ENCODE peak calls at places on chromosomes 13 and 19, in five cellular contexts. One of them, this sample, is unnamed.

GRCh38 chr19:35041548-35042055 is at the start of gene HPN:
- ATAC-seq in heart left ventricle: no peak
- ATAC-seq in Right ventricle myocardium inferior: no peak
- ATAC-seq in Right ventricle myocardium superior: peak
- ATAC-seq in activated CD8-positive, alpha-beta memory T cell treated with anti-CD3 and anti-CD28 coated beads, Interleukin-2, amount 10 ng/mL, durations not matched to agents 7 days and 5 days: no peak
- ATAC-seq in this sample: no peak

GRCh38 chr13:20475927-20476691 is 49.5 kb downstream of the CRYL1 start:
- ATAC-seq in Right ventricle myocardium superior: no peak
- ATAC-seq in activated CD8-positive, alpha-beta memory T cell treated with anti-CD3 and anti-CD28 coated beads, Interleukin-2, amount 10 ng/mL, durations not matched to agents 7 days and 5 days: peak
- ATAC-seq in heart left ventricle: no peak
- ATAC-seq in Right ventricle myocardium inferior: no peak
- ATAC-seq in this sample: peak

GRCh38 chr19:2528543-2529173 is 52.7 kb downstream of the GADD45B start:
- ATAC-seq in Right ventricle myocardium inferior: no peak
- ATAC-seq in heart left ventricle: no peak
- ATAC-seq in activated CD8-positive, alpha-beta memory T cell treated with anti-CD3 and anti-CD28 coated beads, Interleukin-2, amount 10 ng/mL, durations not matched to agents 7 days and 5 days: no peak
- ATAC-seq in Right ventricle myocardium superior: no peak
- ATAC-seq in this sample: no peak

GRCh38 chr19:30148039-30148438 is 206.0 kb downstream of the URI1 start:
- ATAC-seq in Right ventricle myocardium superior: no peak
- ATAC-seq in activated CD8-positive, alpha-beta memory T cell treated with anti-CD3 and anti-CD28 coated beads, Interleukin-2, amount 10 ng/mL, durations not matched to agents 7 days and 5 days: no peak
- ATAC-seq in heart left ventricle: no peak
- ATAC-seq in Right ventricle myocardium inferior: no peak
- ATAC-seq in this sample: no peak

GRCh38 chr13:22214184-22214583 is 543.3 kb downstream of the FGF9 start:
- ATAC-seq in Right ventricle myocardium inferior: no peak
- ATAC-seq in heart left ventricle: no peak
- ATAC-seq in activated CD8-positive, alpha-beta memory T cell treated with anti-CD3 and anti-CD28 coated beads, Interleukin-2, amount 10 ng/mL, durations not matched to agents 7 days and 5 days: no peak
- ATAC-seq in Right ventricle myocardium superior: no peak
- ATAC-seq in this sample: no peak

GRCh38 chr13:33284916-33285315 is 639 bp downstream of the STARD13 start:
- ATAC-seq in heart left ventricle: peak
- ATAC-seq in Right ventricle myocardium superior: peak
- ATAC-seq in Right ventricle myocardium inferior: no peak
- ATAC-seq in activated CD8-positive, alpha-beta memory T cell treated with anti-CD3 and anti-CD28 coated beads, Interleukin-2, amount 10 ng/mL, durations not matched to agents 7 days and 5 days: peak
- ATAC-seq in this sample: peak

GRCh38 chr13:60155978-60156377 is 7.8 kb downstream of the DIAPH3 start:
- ATAC-seq in Right ventricle myocardium inferior: no peak
- ATAC-seq in Right ventricle myocardium superior: no peak
- ATAC-seq in activated CD8-positive, alpha-beta memory T cell treated with anti-CD3 and anti-CD28 coated beads, Interleukin-2, amount 10 ng/mL, durations not matched to agents 7 days and 5 days: no peak
- ATAC-seq in heart left ventricle: no peak
- ATAC-seq in this sample: no peak

GRCh38 chr19:30312582-30313352 is 59.4 kb upstream of the ZNF536 start:
- ATAC-seq in Right ventricle myocardium superior: no peak
- ATAC-seq in activated CD8-positive, alpha-beta memory T cell treated with anti-CD3 and anti-CD28 coated beads, Interleukin-2, amount 10 ng/mL, durations not matched to agents 7 days and 5 days: no peak
- ATAC-seq in heart left ventricle: no peak
- ATAC-seq in Right ventricle myocardium inferior: no peak
- ATAC-seq in this sample: no peak

GRCh38 chr13:39462456-39462855 is 140.5 kb downstream of the LHFPL6 start:
- ATAC-seq in Right ventricle myocardium superior: peak
- ATAC-seq in activated CD8-positive, alpha-beta memory T cell treated with anti-CD3 and anti-CD28 coated beads, Interleukin-2, amount 10 ng/mL, durations not matched to agents 7 days and 5 days: no peak
- ATAC-seq in heart left ventricle: peak
- ATAC-seq in Right ventricle myocardium inferior: peak
- ATAC-seq in this sample: no peak

GRCh38 chr19:48695743-48696352 is at the start of gene FUT2:
- ATAC-seq in heart left ventricle: no peak
- ATAC-seq in Right ventricle myocardium superior: peak
- ATAC-seq in activated CD8-positive, alpha-beta memory T cell treated with anti-CD3 and anti-CD28 coated beads, Interleukin-2, amount 10 ng/mL, durations not matched to agents 7 days and 5 days: no peak
- ATAC-seq in Right ventricle myocardium inferior: peak
- ATAC-seq in this sample: no peak

GRCh38 chr13:108268713-108269112 is 805 bp upstream of the TNFSF13B start:
- ATAC-seq in Right ventricle myocardium superior: no peak
- ATAC-seq in activated CD8-positive, alpha-beta memory T cell treated with anti-CD3 and anti-CD28 coated beads, Interleukin-2, amount 10 ng/mL, durations not matched to agents 7 days and 5 days: no peak
- ATAC-seq in Right ventricle myocardium inferior: no peak
- ATAC-seq in heart left ventricle: no peak
- ATAC-seq in this sample: no peak

GRCh38 chr13:109818891-109819290 is 32.5 kb upstream of the IRS2 start:
- ATAC-seq in Right ventricle myocardium superior: no peak
- ATAC-seq in heart left ventricle: no peak
- ATAC-seq in activated CD8-positive, alpha-beta memory T cell treated with anti-CD3 and anti-CD28 coated beads, Interleukin-2, amount 10 ng/mL, durations not matched to agents 7 days and 5 days: no peak
- ATAC-seq in Right ventricle myocardium inferior: no peak
- ATAC-seq in this sample: no peak

GRCh38 chr19:18809149-18809978 is 18.3 kb upstream of the COMP start:
- ATAC-seq in heart left ventricle: peak
- ATAC-seq in activated CD8-positive, alpha-beta memory T cell treated with anti-CD3 and anti-CD28 coated beads, Interleukin-2, amount 10 ng/mL, durations not matched to agents 7 days and 5 days: no peak
- ATAC-seq in Right ventricle myocardium superior: peak
- ATAC-seq in Right ventricle myocardium inferior: peak
- ATAC-seq in this sample: peak

GRCh38 chr13:97242755-97243497 is 20.8 kb downstream of the MBNL2 start:
- ATAC-seq in Right ventricle myocardium inferior: peak
- ATAC-seq in activated CD8-positive, alpha-beta memory T cell treated with anti-CD3 and anti-CD28 coated beads, Interleukin-2, amount 10 ng/mL, durations not matched to agents 7 days and 5 days: no peak
- ATAC-seq in heart left ventricle: peak
- ATAC-seq in Right ventricle myocardium superior: no peak
- ATAC-seq in this sample: peak

GRCh38 chr19:34499155-34499834 is 17.7 kb downstream of the WTIP start:
- ATAC-seq in Right ventricle myocardium inferior: no peak
- ATAC-seq in Right ventricle myocardium superior: no peak
- ATAC-seq in heart left ventricle: no peak
- ATAC-seq in activated CD8-positive, alpha-beta memory T cell treated with anti-CD3 and anti-CD28 coated beads, Interleukin-2, amount 10 ng/mL, durations not matched to agents 7 days and 5 days: no peak
- ATAC-seq in this sample: no peak

GRCh38 chr19:4436231-4436630 is 21.4 kb downstream of the UBXN6 start:
- ATAC-seq in heart left ventricle: no peak
- ATAC-seq in Right ventricle myocardium inferior: no peak
- ATAC-seq in Right ventricle myocardium superior: no peak
- ATAC-seq in activated CD8-positive, alpha-beta memory T cell treated with anti-CD3 and anti-CD28 coated beads, Interleukin-2, amount 10 ng/mL, durations not matched to agents 7 days and 5 days: no peak
- ATAC-seq in this sample: no peak

GRCh38 chr19:39733841-39734240 is 4.0 kb downstream of the CLC start:
- ATAC-seq in activated CD8-positive, alpha-beta memory T cell treated with anti-CD3 and anti-CD28 coated beads, Interleukin-2, amount 10 ng/mL, durations not matched to agents 7 days and 5 days: no peak
- ATAC-seq in heart left ventricle: no peak
- ATAC-seq in Right ventricle myocardium inferior: no peak
- ATAC-seq in Right ventricle myocardium superior: no peak
- ATAC-seq in this sample: no peak

GRCh38 chr19:55304279-55304978 is 20.6 kb downstream of the BRSK1 start:
- ATAC-seq in Right ventricle myocardium superior: peak
- ATAC-seq in activated CD8-positive, alpha-beta memory T cell treated with anti-CD3 and anti-CD28 coated beads, Interleukin-2, amount 10 ng/mL, durations not matched to agents 7 days and 5 days: peak
- ATAC-seq in heart left ventricle: no peak
- ATAC-seq in Right ventricle myocardium inferior: no peak
- ATAC-seq in this sample: no peak

GRCh38 chr19:10686661-10687517 is 14.3 kb upstream of the QTRT1 start:
- ATAC-seq in Right ventricle myocardium inferior: peak
- ATAC-seq in Right ventricle myocardium superior: peak
- ATAC-seq in heart left ventricle: peak
- ATAC-seq in activated CD8-positive, alpha-beta memory T cell treated with anti-CD3 and anti-CD28 coated beads, Interleukin-2, amount 10 ng/mL, durations not matched to agents 7 days and 5 days: no peak
- ATAC-seq in this sample: no peak